ENCODE peak calls at places on chromosomes 3 and 15, in eight cellular contexts. J is fibroblast of mammary gland; Y is cardiac fibroblast; R is thoracic aorta; I is RWPE1; U is CD4-positive, alpha-beta T cell; W is Calu3; Z is brain microvascular endothelial cell. K is an unnamed sample.

GRCh38 chr15:76312540-76313174 is 1.4 kb upstream of the ETFA start:
- DNase-seq in J (peak), Y (peak), Z (no peak), W (peak), U (no peak), R (no peak), I (peak), K (no peak)

GRCh38 chr3:175743733-175744400 is 884.7 kb downstream of the NAALADL2 start:
- DNase-seq in J (peak), U (no peak), R (no peak), Z (peak), Y (peak), W (no peak), I (peak), K (no peak)

GRCh38 chr3:16134173-16134928 is 40.1 kb upstream of the GALNT15 start:
- DNase-seq in I (no peak), Z (no peak), U (no peak), Y (no peak), R (no peak), J (no peak), W (no peak), K (no peak)

GRCh38 chr15:24955549-24955929 is 752 bp downstream of the SNRPN start:
- DNase-seq in R (no peak), U (peak), I (no peak), W (no peak), J (no peak), Z (no peak), Y (no peak), K (no peak)

GRCh38 chr3:9032236-9032777 is 69.0 kb upstream of the RAD18 start:
- DNase-seq in J (no peak), U (no peak), R (no peak), Y (no peak), Z (no peak), W (no peak), I (no peak), K (no peak)

GRCh38 chr3:39810647-39811161 is 1.3 kb downstream of the MYRIP start:
- DNase-seq in R (no peak), Y (no peak), Z (no peak), U (no peak), I (no peak), J (no peak), W (no peak), K (no peak)

GRCh38 chr15:42392309-42393024 is 33.2 kb downstream of the CAPN3 start:
- DNase-seq in J (no peak), Z (no peak), R (no peak), U (no peak), W (peak), Y (no peak), I (no peak), K (no peak)

GRCh38 chr15:31344824-31345605 is 18.4 kb downstream of the KLF13 start:
- DNase-seq in I (no peak), J (no peak), R (no peak), Z (no peak), Y (no peak), W (no peak), U (no peak), K (no peak)

GRCh38 chr15:21261396-21261964 is 178.8 kb downstream of the POTEB3 start:
- DNase-seq in Z (no peak), J (no peak), U (no peak), Y (no peak), I (no peak), W (no peak), R (no peak), K (peak)

GRCh38 chr3:126481808-126482502 is 6.3 kb upstream of the ZXDC start:
- DNase-seq in I (no peak), R (no peak), U (no peak), Y (peak), W (no peak), J (peak), Z (no peak), K (no peak)

GRCh38 chr3:143594217-143594616 is 254.1 kb downstream of the SLC9A9 start:
- DNase-seq in W (peak), Z (no peak), J (no peak), Y (no peak), U (no peak), R (no peak), I (no peak), K (no peak)

GRCh38 chr3:83769791-83770663 is 1188.8 kb upstream of the CADM2 start:
- DNase-seq in U (no peak), W (no peak), Y (no peak), Z (no peak), J (no peak), I (no peak), R (no peak), K (no peak)

GRCh38 chr3:86995537-86995936 is 4.6 kb upstream of the VGLL3 start:
- DNase-seq in R (no peak), W (no peak), Z (peak), I (peak), Y (peak), J (peak), U (no peak), K (no peak)

GRCh38 chr3:61080737-61081445 is 170.4 kb downstream of the FHIT start:
- DNase-seq in U (no peak), I (no peak), J (no peak), Y (no peak), Z (no peak), W (no peak), R (no peak), K (no peak)

DNA sequence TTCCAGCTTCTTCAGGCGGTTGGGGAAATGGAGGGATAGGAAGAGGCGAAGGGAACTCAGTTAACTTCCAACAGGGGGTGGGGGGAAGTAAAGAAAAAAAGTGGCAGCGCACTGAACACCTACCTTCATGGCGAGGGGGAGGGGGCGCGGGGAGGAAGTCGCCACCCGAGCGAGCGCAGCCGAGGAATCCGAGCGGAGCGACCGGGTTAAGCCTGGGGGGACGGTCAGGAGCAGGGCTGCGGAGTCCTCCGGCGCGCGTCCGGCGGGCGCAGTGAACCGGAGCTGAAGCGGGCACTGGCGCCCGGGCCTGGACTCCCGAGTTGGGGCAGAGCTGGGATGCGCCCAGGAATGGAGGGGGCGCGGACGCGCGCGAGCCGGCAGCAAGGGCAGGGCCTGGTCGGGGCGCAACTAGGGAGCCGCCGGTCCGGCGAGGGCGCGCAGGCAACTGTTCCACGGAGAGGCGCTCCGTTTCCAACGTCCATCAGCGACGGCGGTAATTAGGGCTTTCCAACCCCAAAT is at the start of gene WNT5A:
- DNase-seq in Z (peak), Y (peak), R (no peak), I (peak), J (peak), U (no peak), W (no peak), K (no peak)
- TF ChIP-seq CTCF in Z (no peak), Y (no peak), R (no peak), I (no peak), J (no peak), U (no peak), W (no peak), K (no peak)

DNA sequence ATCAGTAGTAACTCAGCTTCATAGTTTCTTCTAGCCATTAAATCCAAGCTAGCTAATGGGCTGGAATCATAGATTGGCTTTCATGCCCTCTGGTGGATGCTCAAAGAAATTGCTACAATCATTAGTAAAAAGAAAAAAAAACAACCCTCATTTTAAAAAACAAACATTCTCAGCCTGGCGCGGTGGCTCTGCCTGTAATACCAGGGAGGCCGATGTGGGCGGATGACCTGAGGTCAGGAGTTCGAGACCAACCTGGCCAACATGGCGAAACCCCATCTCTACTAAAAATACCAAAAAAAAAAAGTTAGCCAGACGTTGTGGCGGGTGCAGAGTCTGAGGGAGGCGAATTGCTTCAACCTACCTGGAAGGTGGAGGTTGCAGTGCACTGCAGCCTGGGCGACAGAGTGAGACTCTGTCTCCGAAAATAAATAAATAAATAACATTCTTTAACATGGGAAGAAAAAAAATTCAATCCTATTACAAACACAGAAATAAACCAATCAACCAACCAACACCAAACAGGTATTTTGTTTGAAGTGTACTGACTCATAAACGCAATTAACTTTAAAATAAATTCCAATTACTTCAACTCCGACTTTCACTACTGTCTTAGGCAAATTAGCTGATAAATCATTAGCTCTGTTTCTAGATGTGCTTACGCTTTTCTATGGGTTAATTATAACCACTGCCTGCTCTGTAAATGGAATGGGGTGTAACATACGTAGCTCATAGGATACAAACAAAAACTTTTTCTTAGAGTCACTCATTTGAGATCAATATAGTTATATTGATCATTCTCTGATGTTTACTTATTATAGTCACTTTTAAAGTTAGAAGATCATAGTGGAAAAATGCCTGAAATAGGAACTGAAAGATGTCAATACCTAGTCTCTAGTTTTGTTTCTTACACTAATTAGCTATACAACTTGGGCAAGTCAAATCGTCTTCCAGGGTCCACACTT is 24.9 kb downstream of the TMEM207 start:
- DNase-seq in I (peak), Z (peak), Y (peak), J (peak), U (no peak), R (no peak), W (peak), K (no peak)
- TF ChIP-seq CTCF in I (peak), Z (peak), Y (peak), J (peak), U (peak), R (peak), W (peak), K (no peak)

DNA sequence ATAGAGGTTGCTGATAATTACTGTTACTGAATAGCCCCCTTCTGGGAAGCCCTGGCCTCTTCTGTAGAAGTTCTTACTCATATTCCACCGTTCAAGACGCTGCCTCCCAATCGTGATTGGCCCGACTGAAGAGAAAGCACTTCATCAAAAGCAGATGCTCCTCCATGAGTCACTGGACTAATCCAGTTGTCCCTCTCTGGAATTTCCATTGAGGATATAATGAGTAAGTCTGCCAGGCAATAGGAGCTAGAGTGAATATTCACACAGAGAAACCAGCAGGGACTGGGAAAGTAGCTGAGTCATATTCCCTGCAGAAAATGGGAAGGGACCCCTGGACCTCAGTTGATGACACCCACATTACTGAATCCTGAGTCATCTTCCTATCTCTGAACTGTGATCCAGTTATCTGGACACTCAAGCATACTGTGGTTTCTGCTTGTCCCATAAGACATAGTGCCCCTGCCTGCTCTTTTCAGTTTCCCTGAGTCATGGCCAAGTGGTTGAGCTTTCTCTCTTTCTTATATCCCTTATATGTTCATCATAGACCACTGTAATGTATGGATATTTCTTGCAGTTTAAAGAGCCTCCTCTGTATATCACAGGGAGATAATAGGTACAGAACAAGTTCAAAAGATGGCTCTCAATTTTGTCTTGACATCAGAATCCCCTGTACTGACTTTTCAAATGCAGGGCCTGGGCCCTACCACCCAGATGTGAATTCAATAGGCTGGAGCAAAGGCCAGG is 151.2 kb upstream of the CDIN1 start:
- DNase-seq in R (no peak), Z (peak), U (no peak), J (peak), Y (peak), I (peak), W (no peak), K (no peak)
- TF ChIP-seq CTCF in R (no peak), Z (no peak), U (no peak), J (peak), Y (no peak), I (no peak), W (no peak), K (no peak)

GRCh38 chr3:182668541-182668940 is 124.8 kb upstream of the ATP11B start:
- DNase-seq in I (peak), W (no peak), Z (no peak), U (no peak), J (no peak), R (no peak), Y (no peak), K (no peak)
- TF ChIP-seq CTCF in I (no peak), W (no peak), Z (no peak), U (no peak), J (no peak), R (no peak), Y (no peak), K (no peak)

DNA sequence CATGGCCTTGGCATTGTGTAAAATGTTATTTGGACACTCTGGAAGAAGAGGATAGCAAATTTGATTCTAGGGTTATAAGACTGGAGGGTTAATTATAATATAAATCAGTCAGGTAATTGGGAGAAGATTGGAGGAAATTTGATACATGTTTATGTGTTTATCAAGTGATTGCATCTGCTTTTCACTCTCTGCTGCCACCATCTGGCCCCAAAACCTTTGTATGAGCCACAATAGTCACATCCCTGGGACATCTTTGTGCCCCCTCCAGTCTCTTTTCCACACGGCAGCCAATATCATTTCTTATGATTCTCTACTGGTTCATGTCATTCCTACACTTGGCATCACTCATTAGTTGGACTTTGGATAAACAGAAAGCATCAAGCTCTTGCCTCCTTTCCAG is 602.2 kb upstream of the SUCLG2 start:
- DNase-seq in I (no peak), U (no peak), W (no peak), J (no peak), R (no peak), Z (no peak), Y (no peak), K (no peak)
- TF ChIP-seq CTCF in I (peak), U (peak), W (no peak), J (no peak), R (no peak), Z (no peak), Y (no peak), K (no peak)

DNA sequence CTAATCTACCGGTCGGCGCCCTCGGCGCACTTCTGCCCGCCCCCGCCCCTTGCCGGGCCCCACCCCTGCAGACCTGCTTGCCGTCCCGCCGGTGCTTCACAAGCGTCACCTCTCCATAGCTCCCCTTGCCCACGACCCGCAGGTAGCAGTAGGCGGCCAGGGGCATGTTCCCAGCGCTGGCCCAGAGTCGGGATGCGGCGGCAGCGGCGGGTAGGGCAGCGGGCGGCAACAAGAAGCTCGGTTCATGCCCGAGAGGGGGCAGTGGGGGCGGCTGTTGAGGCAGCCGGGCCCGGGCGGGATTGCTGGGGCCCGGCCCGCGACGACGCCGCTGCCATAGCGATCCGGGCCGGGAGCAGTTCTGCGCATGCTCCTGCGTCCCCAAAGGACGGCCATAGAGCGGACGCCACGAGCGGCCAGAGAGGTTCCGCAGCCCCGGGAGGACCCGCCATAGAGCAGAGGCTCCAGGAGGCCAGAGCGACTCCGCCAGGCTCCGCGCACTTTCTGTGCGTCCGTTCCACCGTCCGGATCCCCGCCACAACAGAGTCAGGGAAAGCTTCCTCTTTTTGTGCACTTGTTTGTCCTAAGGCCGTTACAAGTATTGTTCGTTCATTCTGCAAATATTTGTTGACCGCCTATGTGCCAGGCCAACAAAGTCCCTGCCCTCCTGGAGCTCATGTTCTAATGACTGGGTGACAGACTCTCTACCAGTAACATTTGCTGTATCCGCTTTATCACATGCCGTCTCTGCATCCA is at the start of gene NEK4:
- DNase-seq in U (peak), Z (peak), J (peak), Y (peak), W (peak), I (peak), R (peak), K (peak)
- TF ChIP-seq CTCF in U (no peak), Z (no peak), J (no peak), Y (no peak), W (no peak), I (no peak), R (no peak), K (no peak)

DNA sequence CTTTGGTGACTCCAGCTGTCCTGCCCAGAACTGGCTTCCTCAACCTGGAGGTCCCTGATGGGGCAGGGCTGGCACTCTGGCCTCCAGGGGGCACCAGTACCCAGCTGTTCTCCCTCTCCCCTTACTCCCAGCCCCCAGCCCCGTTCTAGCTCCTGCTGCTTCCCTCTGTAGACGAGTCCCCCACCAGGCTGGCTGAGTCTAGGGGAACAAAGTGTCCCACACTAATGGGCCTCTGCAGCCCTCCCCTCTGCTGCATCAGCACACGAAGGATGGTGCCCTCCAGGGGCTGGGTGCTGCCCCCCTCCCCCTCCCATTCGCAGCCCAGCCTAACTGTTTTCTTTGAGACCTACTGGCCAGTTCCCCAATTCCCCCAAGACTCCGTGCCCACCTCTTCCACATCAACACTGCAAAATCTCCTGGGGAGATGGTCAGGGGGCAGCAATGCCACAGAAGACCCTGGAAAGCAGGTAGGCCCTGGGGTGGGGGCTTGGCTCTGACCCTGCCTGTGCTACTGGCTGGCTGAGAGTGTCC is 4.2 kb downstream of the RHCG start:
- DNase-seq in W (peak), I (peak), Z (no peak), Y (no peak), U (no peak), R (no peak), J (no peak), K (no peak)
- TF ChIP-seq CTCF in W (peak), I (peak), Z (peak), Y (peak), U (no peak), R (no peak), J (peak), K (no peak)

GRCh38 chr3:129162729-129163579 is 2.1 kb upstream of the ISY1 start:
- DNase-seq in U (no peak), Z (no peak), W (peak), I (no peak), R (no peak), J (no peak), Y (no peak), K (no peak)

GRCh38 chr3:129160891-129161859 is at the start of gene ISY1:
- DNase-seq in I (peak), J (peak), Z (peak), U (peak), Y (peak), W (peak), R (peak), K (no peak)

GRCh38 chr3:129166579-129167332 is 5.9 kb upstream of the ISY1 start:
- DNase-seq in J (no peak), R (no peak), Z (no peak), Y (no peak), W (no peak), U (no peak), I (no peak), K (no peak)

GRCh38 chr3:129164500-129164899 is 3.6 kb upstream of the ISY1 start:
- DNase-seq in I (no peak), W (no peak), J (no peak), Y (no peak), R (no peak), U (no peak), Z (no peak), K (no peak)

DNA sequence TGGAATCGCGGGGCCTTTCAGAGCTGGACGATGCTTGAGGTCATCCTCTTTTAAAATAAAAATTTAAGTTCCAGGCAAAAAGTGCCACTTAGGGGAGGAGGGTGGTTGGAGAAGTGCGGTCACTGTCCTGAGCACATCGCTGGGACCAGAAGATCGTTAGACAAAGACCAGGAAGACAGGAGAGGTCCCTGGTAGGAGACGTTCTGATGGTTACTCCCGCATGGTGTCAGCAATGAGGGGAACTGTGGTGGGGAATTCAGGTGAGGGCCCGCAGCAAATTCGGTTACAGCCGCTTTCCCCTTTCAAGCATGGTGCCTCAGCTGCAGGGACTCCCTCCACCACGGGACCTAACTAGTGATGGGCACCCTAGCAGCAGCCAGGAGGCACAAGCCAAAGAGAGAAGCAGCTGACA is 1.0 kb upstream of the ISY1 start:
- DNase-seq in Z (no peak), J (no peak), I (peak), W (peak), R (no peak), Y (no peak), U (no peak), K (no peak)
- TF ChIP-seq CTCF in Z (peak), J (no peak), I (peak), W (peak), R (no peak), Y (no peak), U (peak), K (no peak)

K was measured in omental fat pad.